ENCODE peak calls at places on chromosomes 2 and 18, in six cellular contexts. S is left ventricle myocardium inferior, I is WERI-Rb-1, N is IMR-90, M is lower leg skin, E is fibroblast of mammary gland. L is an unnamed sample.

GRCh38 chr2:10355471-10356458 is 53.1 kb downstream of the HPCAL1 start:
- DNase-seq in M (no peak), N (no peak), I (no peak), S (no peak), E (no peak), L (no peak)

GRCh38 chr2:191687867-191688266 is 9.9 kb downstream of the NABP1 start:
- DNase-seq in I (no peak), E (no peak), S (no peak), M (no peak), N (no peak), L (no peak)

GRCh38 chr2:176552456-176553135 is 283.4 kb downstream of the MTX2 start:
- DNase-seq in I (no peak), N (peak; percentile 65), S (no peak), E (peak; percentile 92), M (no peak), L (no peak)

GRCh38 chr2:84793641-84794040 is 87.2 kb downstream of the TRABD2A start:
- DNase-seq in S (no peak), N (no peak), M (no peak), I (no peak), E (no peak), L (no peak)

GRCh38 chr18:49249523-49249922 is 210.9 kb downstream of the DYM start:
- DNase-seq in S (no peak), E (peak; percentile 89), N (peak; percentile 88), M (no peak), I (no peak), L (no peak)

GRCh38 chr18:24600076-24600654 is 139.7 kb downstream of the HRH4 start:
- DNase-seq in M (no peak), E (peak; percentile 76), N (peak; percentile 75), S (no peak), I (peak; percentile 16), L (no peak)

GRCh38 chr2:10368491-10369231 is 66.0 kb downstream of the HPCAL1 start:
- DNase-seq in M (no peak), E (no peak), N (no peak), S (no peak), I (no peak), L (no peak)

GRCh38 chr2:133936096-133936495 is 317.8 kb upstream of the MGAT5 start:
- DNase-seq in S (no peak), I (no peak), M (no peak), N (no peak), E (no peak), L (no peak)

GRCh38 chr2:194090251-194090905 is 1566.6 kb upstream of the SLC39A10 start:
- DNase-seq in E (no peak), M (no peak), S (no peak), N (no peak), I (no peak), L (no peak)

GRCh38 chr2:65453916-65454315 is 21.5 kb upstream of the SPRED2 start:
- DNase-seq in I (no peak), E (no peak), N (peak; percentile 11), M (no peak), S (no peak), L (no peak)

GRCh38 chr2:46394649-46395510 is 84.5 kb upstream of the TMEM247 start:
- DNase-seq in S (no peak), I (no peak), E (no peak), N (no peak), M (no peak), L (no peak)

GRCh38 chr2:1584691-1585485 is 159.4 kb downstream of the PXDN start:
- DNase-seq in I (no peak), M (peak; percentile 57), E (peak; percentile 25), N (no peak), S (no peak), L (no peak)

GRCh38 chr2:25041307-25041927 is 459 bp upstream of the EFR3B start:
- DNase-seq in I (peak; percentile 89), S (peak; percentile 47), M (no peak), E (peak; percentile 31), N (peak; percentile 32), L (peak; percentile 68)

GRCh38 chr18:46334200-46334553 is 230.0 kb downstream of the HAUS1 start:
- DNase-seq in M (peak; percentile 63), E (no peak), S (no peak), N (no peak), I (no peak), L (no peak)

GRCh38 chr2:234289789-234290188 is 207.1 kb downstream of the ARL4C start:
- DNase-seq in M (no peak), I (no peak), N (peak; percentile 88), E (peak; percentile 87), S (no peak), L (no peak)

GRCh38 chr2:133241231-133241575 is 327.1 kb downstream of the NCKAP5 start:
- DNase-seq in I (no peak), N (peak; percentile 91), S (no peak), E (peak; percentile 5), M (no peak), L (no peak)

GRCh38 chr2:33763671-33764310 is 164.7 kb upstream of the FAM98A start:
- DNase-seq in M (no peak), N (no peak), E (no peak), I (no peak), S (no peak), L (no peak)

GRCh38 chr2:70070557-70071268 is 16.6 kb upstream of the PCBP1 start:
- DNase-seq in I (peak; percentile 78), N (peak; percentile 90), S (peak; percentile 31), M (no peak), E (peak; percentile 91), L (peak; percentile 27)

GRCh38 chr2:10289891-10290290 is 12.8 kb upstream of the HPCAL1 start:
- DNase-seq in E (peak; percentile 90), I (no peak), M (no peak), N (peak; percentile 37), S (no peak), L (no peak)

GRCh38 chr18:57943723-57944122 is 100.3 kb upstream of the NEDD4L start:
- DNase-seq in I (peak; percentile 64), M (no peak), E (peak; percentile 59), S (no peak), N (peak; percentile 86), L (no peak)

GRCh38 chr18:53056064-53056463 is 716.1 kb downstream of the DCC start:
- DNase-seq in E (no peak), S (no peak), I (no peak), N (no peak), M (no peak), L (no peak)

GRCh38 chr2:32715981-32716380 is 88.1 kb downstream of the TTC27 start:
- DNase-seq in I (no peak), M (no peak), E (no peak), N (peak; percentile 63), S (no peak), L (no peak)

GRCh38 chr2:216921057-216921456 is 61.2 kb upstream of the TNP1 start:
- DNase-seq in N (no peak), M (no peak), E (no peak), I (no peak), S (no peak), L (no peak)

GRCh38 chr2:23589739-23590138 is 204.8 kb downstream of the KLHL29 start:
- DNase-seq in E (peak; percentile 39), S (no peak), M (no peak), N (no peak), I (no peak), L (no peak)

GRCh38 chr2:234404957-234405356 is 91.9 kb downstream of the ARL4C start:
- DNase-seq in I (no peak), S (no peak), N (no peak), M (no peak), E (no peak), L (no peak)

GRCh38 chr2:30677861-30678385 is 129.3 kb downstream of the CAPN13 start:
- DNase-seq in N (no peak), S (no peak), M (peak; percentile 72), E (no peak), I (no peak), L (no peak)

GRCh38 chr2:64730551-64731305 is 77.0 kb upstream of the SERTAD2 start:
- DNase-seq in N (peak; percentile 90), M (peak; percentile 88), I (no peak), E (peak; percentile 92), S (peak; percentile 38), L (no peak)

GRCh38 chr18:519019-519879 is 18.7 kb upstream of the COLEC12 start:
- DNase-seq in N (peak; percentile 80), M (no peak), S (peak; percentile 63), E (peak; percentile 72), I (no peak), L (no peak)

GRCh38 chr2:45845058-45845457 is 193.6 kb downstream of the PRKCE start:
- DNase-seq in M (no peak), E (no peak), N (no peak), S (no peak), I (no peak), L (no peak)

GRCh38 chr2:153519260-153519875 is 40.8 kb upstream of the RPRM start:
- DNase-seq in M (no peak), I (peak; percentile 53), N (peak; percentile 39), E (peak; percentile 63), S (no peak), L (peak; percentile 26)
- TF ChIP-seq CTCF in M (no peak), I (peak; percentile 53), N (peak; percentile 61), E (peak; percentile 66), S (peak; percentile 76), L (peak; percentile 95)

GRCh38 chr2:168114021-168114420 is 133.4 kb downstream of the STK39 start:
- DNase-seq in I (no peak), S (no peak), M (no peak), N (no peak), E (no peak), L (no peak)

GRCh38 chr2:168119519-168120141 is 127.8 kb downstream of the STK39 start:
- DNase-seq in I (peak; percentile 25), M (no peak), E (peak; percentile 76), N (peak; percentile 76), S (no peak), L (peak; percentile 15)

GRCh38 chr2:168118733-168119518 is 128.5 kb downstream of the STK39 start:
- DNase-seq in I (peak; percentile 35), E (peak; percentile 78), N (peak; percentile 82), S (no peak), M (no peak), L (peak; percentile 18)

GRCh38 chr2:168114619-168115018 is 132.8 kb downstream of the STK39 start:
- DNase-seq in M (no peak), E (no peak), N (no peak), S (no peak), I (peak; percentile 20), L (no peak)

GRCh38 chr2:168116448-168116847 is 130.9 kb downstream of the STK39 start:
- DNase-seq in E (no peak), S (no peak), N (peak; percentile 13), I (peak; percentile 55), M (no peak), L (no peak)
- TF ChIP-seq CTCF in E (peak; percentile 5), S (peak; percentile 21), N (peak; percentile 31), I (peak; percentile 48), M (no peak), L (peak; percentile 36)

DNA sequence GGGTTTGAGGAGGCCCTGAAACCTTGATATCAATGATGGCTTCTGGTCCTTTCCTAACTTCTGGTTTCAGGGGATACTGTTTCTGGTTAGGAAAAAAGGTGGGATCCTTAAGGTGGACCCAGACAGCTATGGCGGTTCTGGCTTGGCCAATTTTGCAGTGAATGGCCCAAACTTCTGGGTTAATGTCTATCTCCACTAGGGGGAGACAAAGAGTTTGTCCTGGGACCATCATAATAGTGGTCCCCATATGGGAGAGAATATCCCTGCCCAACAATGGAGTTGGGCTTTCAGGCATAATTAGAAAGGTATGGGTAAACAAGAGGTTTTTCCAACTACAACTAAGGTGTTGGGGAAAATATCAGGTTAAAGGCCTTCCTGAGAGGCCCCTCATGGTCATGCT is 273.5 kb downstream of the CALCRL start:
- DNase-seq in S (no peak), N (no peak), M (no peak), E (peak; percentile 6), I (no peak), L (no peak)
- TF ChIP-seq CTCF in S (no peak), N (peak; percentile 25), M (no peak), E (peak; percentile 47), I (peak; percentile 44), L (peak; percentile 34)

GRCh38 chr2:219218279-219219112 is at the start of gene ABCB6:
- DNase-seq in N (peak; percentile 90), S (peak; percentile 98), I (peak; percentile 98), E (peak; percentile 90), M (peak; percentile 99), L (peak; percentile 86)
- TF ChIP-seq CTCF in N (no peak), S (no peak), I (no peak), E (no peak), M (no peak), L (no peak)

L was measured in progenitor cell of endocrine pancreas.